ENCODE peak calls at places on chromosome 20, in ten cellular contexts. V is AG09319; S is T-helper 1 cell; Z is stimulated activated CD8-positive, alpha-beta memory T cell treated with anti-CD3 and anti-CD28 coated beads, Interleukin-7, amount 100 ng/mL, for 24 hours; M is B cell; E is iPS-NIHi11; O is stimulated activated CD4-positive, alpha-beta T cell treated with anti-CD3 and anti-CD28 coated beads, TNF-alpha, amount 100 ng/mL, for 4 hours; P is SHP77; Y is activated naive CD8-positive, alpha-beta T cell treated with anti-CD3 and anti-CD28 coated beads, Interleukin-2, amount 50 U/mL, for 16 hours; A is posterior cingulate gyrus. H is an unnamed sample.

GRCh38 chr20:50194831-50195523 is 4.3 kb downstream of the CEBPB start:
- DNase-seq in V (no peak), S (no peak), Z (no peak), M (no peak), E (no peak), O (no peak), P (no peak), Y (no peak), A (no peak), H (no peak)

GRCh38 chr20:63735859-63736718 is at the start of gene LIME1:
- DNase-seq in V (no peak), S (peak), Z (peak), M (peak), E (no peak), O (peak), P (no peak), Y (no peak), A (no peak), H (peak)

GRCh38 chr20:25284131-25284601 is 36.3 kb downstream of the PYGB start:
- DNase-seq in V (no peak), S (no peak), Z (no peak), M (no peak), E (no peak), O (no peak), P (no peak), Y (no peak), A (no peak), H (no peak)

GRCh38 chr20:56957737-56958553 is 308.5 kb downstream of the BMP7 start:
- DNase-seq in V (peak), S (no peak), Z (no peak), M (no peak), E (peak), O (no peak), P (peak), Y (no peak), A (no peak), H (no peak)

GRCh38 chr20:57658447-57659130 is 38.4 kb upstream of the ZBP1 start:
- DNase-seq in V (no peak), S (no peak), Z (no peak), M (peak), E (peak), O (no peak), P (no peak), Y (no peak), A (peak), H (no peak)

GRCh38 chr20:47237715-47238114 is 118.8 kb downstream of the ZMYND8 start:
- DNase-seq in V (no peak), S (no peak), Z (no peak), M (no peak), E (no peak), O (no peak), P (no peak), Y (no peak), A (no peak), H (no peak)

GRCh38 chr20:53915459-53916172 is 154.8 kb downstream of the BCAS1 start:
- DNase-seq in V (peak), S (peak), Z (peak), M (peak), E (peak), O (peak), P (peak), Y (peak), A (peak), H (peak)

GRCh38 chr20:18272451-18272850 is 15.9 kb upstream of the ZNF133 start:
- DNase-seq in V (no peak), S (no peak), Z (no peak), M (no peak), E (no peak), O (no peak), P (peak), Y (no peak), A (no peak), H (no peak)

GRCh38 chr20:49219924-49220831 is 962 bp downstream of the DDX27 start:
- DNase-seq in V (no peak), S (no peak), Z (no peak), M (no peak), E (no peak), O (no peak), P (no peak), Y (no peak), A (no peak), H (no peak)

GRCh38 chr20:58690851-58691250 is 1.7 kb upstream of the NPEPL1 start:
- DNase-seq in V (no peak), S (no peak), Z (no peak), M (no peak), E (no peak), O (no peak), P (no peak), Y (no peak), A (no peak), H (no peak)

H was measured in GM19239.